ENCODE peak calls at places on chromosomes 12 and 14, in ten cellular contexts. W is WTC11; F is prostate gland; T is CD4-positive, alpha-beta T cell; I is pancreas; X is Calu3; B is CD8-positive, alpha-beta T cell; K is esophagus squamous epithelium; M is natural killer cell; D is epithelial cell of esophagus. O is an unnamed sample.

GRCh38 chr12:11969437-11970154 is 101.1 kb upstream of the BCL2L14 start:
- DNase-seq in W (no peak), F (no peak), T (no peak), I (no peak), X (no peak), B (no peak), K (no peak), M (no peak), D (no peak), O (no peak)

GRCh38 chr14:105059917-105060565 is 5.2 kb downstream of the GPR132 start:
- DNase-seq in W (no peak), F (no peak), T (no peak), I (no peak), X (no peak), B (no peak), K (no peak), M (no peak), D (no peak), O (no peak)

GRCh38 chr14:66398437-66398836 is 87.7 kb upstream of the CCDC196 start:
- DNase-seq in W (no peak), F (no peak), T (no peak), I (no peak), X (no peak), B (no peak), K (no peak), M (no peak), D (no peak), O (no peak)

GRCh38 chr12:126483145-126484068 is 1418.2 kb downstream of the AACS start:
- DNase-seq in W (no peak), F (no peak), T (no peak), I (no peak), X (no peak), B (no peak), K (no peak), M (no peak), D (peak), O (no peak)

GRCh38 chr14:104133496-104133895 is 4.9 kb upstream of the KIF26A start:
- DNase-seq in W (no peak), F (no peak), T (no peak), I (peak), X (no peak), B (no peak), K (no peak), M (no peak), D (no peak), O (peak)

GRCh38 chr12:122366685-122367475 is 55.6 kb downstream of the CLIP1 start:
- DNase-seq in W (no peak), F (no peak), T (no peak), I (no peak), X (no peak), B (no peak), K (no peak), M (no peak), D (peak), O (no peak)

GRCh38 chr14:104364830-104365229 is 214.7 kb upstream of the C14orf180 start:
- DNase-seq in W (no peak), F (no peak), T (no peak), I (no peak), X (no peak), B (no peak), K (no peak), M (no peak), D (no peak), O (peak)

GRCh38 chr12:22881878-22882277 is 256.9 kb downstream of the ETNK1 start:
- DNase-seq in W (no peak), F (no peak), T (no peak), I (no peak), X (no peak), B (no peak), K (no peak), M (no peak), D (no peak), O (no peak)

GRCh38 chr12:34393086-34393820 is 371.0 kb downstream of the ALG10 start:
- DNase-seq in W (no peak), F (no peak), T (no peak), I (peak), X (no peak), B (no peak), K (no peak), M (peak), D (no peak), O (peak)

GRCh38 chr12:126617312-126617711 is 1552.1 kb downstream of the AACS start:
- DNase-seq in W (no peak), F (no peak), T (no peak), I (no peak), X (peak), B (no peak), K (no peak), M (no peak), D (no peak), O (no peak)

GRCh38 chr12:68119724-68120211 is 39.8 kb downstream of the IFNG start:
- DNase-seq in W (no peak), F (no peak), T (peak), I (no peak), X (no peak), B (no peak), K (no peak), M (peak), D (peak), O (no peak)

DNA sequence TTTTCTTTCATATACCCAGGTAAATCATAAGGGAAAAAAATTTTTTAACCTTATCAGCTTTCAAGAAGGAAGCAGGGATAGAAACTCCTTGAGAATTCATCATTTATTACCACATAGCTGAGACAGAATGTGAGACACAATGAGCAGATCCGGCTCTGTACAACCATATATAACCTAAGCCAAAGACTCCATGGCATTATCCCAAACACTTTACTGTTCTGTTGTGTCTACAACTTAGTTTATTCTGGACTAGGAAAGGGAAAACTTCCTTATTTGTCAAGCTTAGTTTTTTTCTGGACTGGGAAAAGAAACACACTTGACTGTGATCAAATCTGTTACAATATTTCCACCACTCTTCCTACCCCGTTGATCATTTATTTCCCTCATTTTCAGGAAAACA is 38.3 kb upstream of the CATSPERB start:
- DNase-seq in W (no peak), F (peak), T (no peak), I (no peak), X (no peak), B (no peak), K (no peak), M (no peak), D (no peak), O (no peak)
- TF ChIP-seq CTCF in W (no peak), F (no peak), T (no peak), I (no peak), X (no peak), B (no peak), K (no peak), M (no peak), D (no peak), O (no peak)

GRCh38 chr12:28601659-28602058 is 411.4 kb downstream of the CCDC91 start:
- DNase-seq in W (no peak), F (no peak), T (no peak), I (no peak), X (no peak), B (no peak), K (no peak), M (no peak), D (no peak), O (no peak)
- TF ChIP-seq CTCF in W (no peak), F (no peak), T (no peak), I (no peak), X (no peak), B (no peak), K (no peak), M (no peak), D (no peak), O (no peak)

GRCh38 chr14:51805541-51805940 is 54.9 kb upstream of the GNG2 start:
- DNase-seq in W (no peak), F (no peak), T (no peak), I (no peak), X (no peak), B (no peak), K (no peak), M (no peak), D (no peak), O (no peak)
- TF ChIP-seq CTCF in W (no peak), F (no peak), T (peak), I (no peak), X (no peak), B (no peak), K (no peak), M (no peak), D (no peak), O (peak)

GRCh38 chr12:2693204-2693860 is 101.4 kb upstream of the FKBP4 start:
- DNase-seq in W (no peak), F (no peak), T (no peak), I (no peak), X (no peak), B (no peak), K (no peak), M (no peak), D (no peak), O (no peak)
- TF ChIP-seq CTCF in W (no peak), F (no peak), T (peak), I (no peak), X (no peak), B (peak), K (no peak), M (no peak), D (no peak), O (peak)

GRCh38 chr14:36105401-36105800 is 71.1 kb downstream of the PTCSC3 start:
- DNase-seq in W (peak), F (no peak), T (no peak), I (no peak), X (peak), B (no peak), K (no peak), M (no peak), D (peak), O (no peak)
- TF ChIP-seq CTCF in W (no peak), F (no peak), T (no peak), I (no peak), X (no peak), B (no peak), K (no peak), M (no peak), D (peak), O (peak)

GRCh38 chr12:21776242-21776641 is 1.7 kb upstream of the KCNJ8 start:
- DNase-seq in W (no peak), F (no peak), T (no peak), I (no peak), X (no peak), B (no peak), K (no peak), M (no peak), D (no peak), O (no peak)
- TF ChIP-seq CTCF in W (no peak), F (no peak), T (no peak), I (no peak), X (no peak), B (no peak), K (no peak), M (no peak), D (no peak), O (no peak)

O was measured in chondrocyte.